ENCODE peak calls at places on chromosomes 4 and X, in ten cellular contexts. One of them, this sample, is unnamed.

GRCh38 chrX:63922221-63922620 is 137.2 kb upstream of the ARHGEF9 start:
- DNase-seq in stomach: no peak
- DNase-seq in spleen: no peak
- DNase-seq in IMR-90: peak; percentile 22
- DNase-seq in tibial nerve: no peak
- DNase-seq in ovary: no peak
- DNase-seq in transverse colon: no peak
- DNase-seq in HepG2: no peak
- DNase-seq in A549: no peak
- DNase-seq in upper lobe of left lung: no peak
- DNase-seq in this sample: no peak

GRCh38 chr4:1595789-1596325 is 88.3 kb downstream of the FAM53A start:
- DNase-seq in stomach: no peak
- DNase-seq in spleen: peak; percentile 46
- DNase-seq in IMR-90: no peak
- DNase-seq in tibial nerve: no peak
- DNase-seq in ovary: no peak
- DNase-seq in transverse colon: no peak
- DNase-seq in HepG2: no peak
- DNase-seq in A549: no peak
- DNase-seq in upper lobe of left lung: peak; percentile 38
- DNase-seq in this sample: no peak

GRCh38 chr4:100736651-100737450 is 219.0 kb upstream of the EMCN start:
- DNase-seq in stomach: no peak
- DNase-seq in spleen: no peak
- DNase-seq in IMR-90: peak; percentile 65
- DNase-seq in tibial nerve: no peak
- DNase-seq in ovary: no peak
- DNase-seq in transverse colon: no peak
- DNase-seq in HepG2: no peak
- DNase-seq in A549: no peak
- DNase-seq in upper lobe of left lung: no peak
- DNase-seq in this sample: no peak

GRCh38 chr4:4984186-4984585 is 35.1 kb downstream of the CYTL1 start:
- DNase-seq in stomach: no peak
- DNase-seq in spleen: no peak
- DNase-seq in IMR-90: no peak
- DNase-seq in tibial nerve: no peak
- DNase-seq in ovary: no peak
- DNase-seq in transverse colon: no peak
- DNase-seq in HepG2: no peak
- DNase-seq in A549: no peak
- DNase-seq in upper lobe of left lung: no peak
- DNase-seq in this sample: no peak

GRCh38 chrX:12956704-12957541 is 18.0 kb upstream of the TMSB4X start:
- DNase-seq in stomach: no peak
- DNase-seq in spleen: no peak
- DNase-seq in IMR-90: peak; percentile 63
- DNase-seq in tibial nerve: no peak
- DNase-seq in ovary: no peak
- DNase-seq in transverse colon: no peak
- DNase-seq in HepG2: no peak
- DNase-seq in A549: peak; percentile 52
- DNase-seq in upper lobe of left lung: no peak
- DNase-seq in this sample: no peak

GRCh38 chrX:118550792-118551191 is 55.2 kb downstream of the DOCK11 start:
- DNase-seq in stomach: no peak
- DNase-seq in spleen: no peak
- DNase-seq in IMR-90: peak; percentile 28
- DNase-seq in tibial nerve: no peak
- DNase-seq in ovary: no peak
- DNase-seq in transverse colon: no peak
- DNase-seq in HepG2: no peak
- DNase-seq in A549: no peak
- DNase-seq in upper lobe of left lung: no peak
- DNase-seq in this sample: no peak

GRCh38 chr4:152807294-152807829 is 27.6 kb downstream of the ARFIP1 start:
- DNase-seq in stomach: no peak
- DNase-seq in spleen: no peak
- DNase-seq in IMR-90: peak; percentile 50
- DNase-seq in tibial nerve: no peak
- DNase-seq in ovary: no peak
- DNase-seq in transverse colon: no peak
- DNase-seq in HepG2: no peak
- DNase-seq in A549: no peak
- DNase-seq in upper lobe of left lung: no peak
- DNase-seq in this sample: no peak

GRCh38 chrX:83535417-83536244 is 27.5 kb downstream of the POU3F4 start:
- DNase-seq in stomach: no peak
- DNase-seq in spleen: no peak
- DNase-seq in IMR-90: no peak
- DNase-seq in tibial nerve: no peak
- DNase-seq in ovary: no peak
- DNase-seq in transverse colon: no peak
- DNase-seq in HepG2: no peak
- DNase-seq in A549: no peak
- DNase-seq in upper lobe of left lung: no peak
- DNase-seq in this sample: no peak

DNA sequence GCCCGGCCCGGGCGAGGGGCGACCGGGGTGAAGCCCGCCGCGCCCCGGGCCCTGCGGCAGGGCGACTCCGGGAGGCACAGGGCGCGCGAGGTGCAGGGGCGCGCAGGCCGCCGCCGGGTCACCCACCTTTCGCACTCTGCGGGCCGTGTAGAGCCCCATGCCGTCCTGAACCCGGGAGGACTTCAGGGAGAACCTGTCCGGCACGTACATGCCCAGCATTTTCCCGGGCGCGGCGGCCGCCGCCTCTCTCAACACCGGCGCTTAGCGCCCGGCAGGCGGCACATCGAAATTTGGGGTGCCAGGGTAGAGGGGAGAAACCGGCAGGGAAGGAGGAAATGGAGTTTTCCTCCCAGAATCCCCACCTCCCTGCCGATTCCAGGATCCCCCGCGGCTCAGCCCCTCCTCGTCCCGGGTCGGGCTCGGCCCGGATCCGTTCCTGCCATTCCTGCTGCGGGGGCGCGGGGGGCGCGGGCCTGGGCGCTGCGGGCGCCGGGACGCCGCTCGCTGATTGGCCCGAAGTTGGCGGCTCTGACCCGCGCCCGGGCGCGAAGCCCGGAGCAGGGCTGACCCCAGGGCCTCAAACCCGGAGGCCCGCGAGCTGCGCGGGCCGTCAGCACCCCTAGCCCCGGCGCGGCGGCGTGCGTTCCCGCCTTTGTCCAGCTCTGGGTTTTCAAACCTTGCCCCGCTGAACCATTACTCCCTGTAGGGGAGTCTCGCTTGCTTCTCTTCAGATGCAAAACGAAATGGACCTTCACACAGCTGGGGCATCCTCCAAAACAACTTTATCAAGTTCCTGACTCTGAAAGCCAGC is at the start of gene PRDM5:
- DNase-seq in stomach: peak; percentile 29
- DNase-seq in spleen: peak; percentile 78
- DNase-seq in IMR-90: peak; percentile 40
- DNase-seq in tibial nerve: peak; percentile 16
- DNase-seq in ovary: peak; percentile 89
- DNase-seq in transverse colon: peak; percentile 49
- DNase-seq in HepG2: no peak
- DNase-seq in A549: peak; percentile 30
- DNase-seq in upper lobe of left lung: peak; percentile 94
- DNase-seq in this sample: no peak
- TF ChIP-seq CTCF in stomach: no peak
- TF ChIP-seq CTCF in spleen: no peak
- TF ChIP-seq CTCF in IMR-90: no peak
- TF ChIP-seq CTCF in tibial nerve: no peak
- TF ChIP-seq CTCF in ovary: no peak
- TF ChIP-seq CTCF in transverse colon: peak; percentile 39
- TF ChIP-seq CTCF in HepG2: no peak
- TF ChIP-seq CTCF in A549: no peak
- TF ChIP-seq CTCF in upper lobe of left lung: peak; percentile 11
- TF ChIP-seq CTCF in this sample: no peak

GRCh38 chrX:57103489-57103888 is 17.9 kb downstream of the SPIN2B start:
- DNase-seq in stomach: no peak
- DNase-seq in spleen: no peak
- DNase-seq in IMR-90: no peak
- DNase-seq in tibial nerve: no peak
- DNase-seq in ovary: no peak
- DNase-seq in transverse colon: no peak
- DNase-seq in HepG2: no peak
- DNase-seq in A549: no peak
- DNase-seq in upper lobe of left lung: no peak
- DNase-seq in this sample: no peak

GRCh38 chrX:57104921-57105398 is 16.4 kb downstream of the SPIN2B start:
- DNase-seq in stomach: no peak
- DNase-seq in spleen: no peak
- DNase-seq in IMR-90: no peak
- DNase-seq in tibial nerve: no peak
- DNase-seq in ovary: no peak
- DNase-seq in transverse colon: no peak
- DNase-seq in HepG2: no peak
- DNase-seq in A549: no peak
- DNase-seq in upper lobe of left lung: no peak
- DNase-seq in this sample: no peak

DNA sequence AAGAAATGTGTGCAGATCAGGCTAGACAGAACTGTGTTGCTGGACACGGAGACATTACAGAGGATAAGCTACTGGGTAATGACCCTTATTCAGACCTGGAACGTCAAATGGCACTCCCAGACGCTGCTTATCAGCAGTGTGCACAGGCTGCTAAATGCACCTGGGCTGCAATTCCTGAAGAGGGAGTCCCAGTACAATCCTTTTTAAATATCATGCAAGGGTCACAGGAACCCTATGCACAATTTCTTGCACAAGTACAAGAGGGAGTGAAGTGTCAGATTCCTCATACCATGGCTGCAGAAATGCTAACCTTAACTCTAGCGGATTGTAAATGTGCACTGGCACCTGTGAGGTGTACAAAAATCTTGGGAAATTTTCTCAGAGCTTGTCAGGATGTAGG is 16.9 kb downstream of the SPIN2B start:
- DNase-seq in stomach: no peak
- DNase-seq in spleen: no peak
- DNase-seq in IMR-90: no peak
- DNase-seq in tibial nerve: no peak
- DNase-seq in ovary: no peak
- DNase-seq in transverse colon: peak; percentile 15
- DNase-seq in HepG2: peak; percentile 3
- DNase-seq in A549: no peak
- DNase-seq in upper lobe of left lung: no peak
- DNase-seq in this sample: no peak
- H3K4me1 ChIP-seq in stomach: no peaks in the 10 kb centered on the region
- H3K4me1 ChIP-seq in spleen: no peaks in the 10 kb centered on the region
- H3K4me1 ChIP-seq in IMR-90: no peaks in the 10 kb centered on the region
- H3K4me1 ChIP-seq in tibial nerve: no peaks in the 10 kb centered on the region
- H3K4me1 ChIP-seq in ovary: no peaks in the 10 kb centered on the region
- H3K4me1 ChIP-seq in transverse colon: no peaks in the 10 kb centered on the region
- H3K4me1 ChIP-seq in HepG2: no peaks in the 10 kb centered on the region
- H3K4me1 ChIP-seq in A549: no peaks in the 10 kb centered on the region
- H3K4me1 ChIP-seq in upper lobe of left lung: no peaks in the 10 kb centered on the region
- H3K4me1 ChIP-seq in this sample: no peaks in the 10 kb centered on the region

DNA sequence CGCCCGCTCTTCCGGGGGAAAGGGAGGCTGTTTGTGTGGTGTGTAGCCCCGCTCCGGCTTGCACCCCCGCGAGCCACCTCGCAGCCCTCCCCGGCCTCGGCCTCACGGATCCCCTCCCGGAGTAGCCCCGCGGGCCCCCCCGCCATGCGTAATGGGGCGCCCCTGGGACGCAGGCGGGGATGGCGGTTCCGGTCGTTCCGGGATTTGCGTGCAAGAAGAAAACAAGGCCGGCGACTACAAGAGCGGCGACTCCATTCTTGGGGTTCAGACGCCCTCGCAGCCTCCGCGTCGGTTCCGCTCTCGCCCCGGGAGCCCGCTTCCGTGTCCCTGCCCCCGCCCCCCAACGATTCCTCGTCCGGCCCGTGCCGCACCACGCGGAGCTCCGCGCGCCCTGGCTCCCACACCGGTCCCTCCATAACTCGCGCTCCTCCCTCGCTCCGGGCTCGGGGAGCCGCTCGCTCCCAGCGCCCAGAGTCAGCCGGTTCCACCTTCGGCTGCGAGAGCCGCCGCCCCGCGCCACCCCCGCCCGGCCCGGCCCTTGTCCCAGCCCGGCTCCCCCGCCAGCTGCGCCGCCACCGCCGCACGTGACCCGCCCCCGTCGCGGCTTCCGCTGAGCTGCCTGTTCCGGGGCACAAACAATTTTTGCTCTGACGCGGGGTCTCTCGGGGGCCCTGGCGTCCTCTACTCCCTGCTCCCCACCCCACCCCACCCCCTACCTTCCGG is 78.7 kb upstream of the BCOR start:
- DNase-seq in stomach: peak; percentile 70
- DNase-seq in spleen: peak; percentile 95
- DNase-seq in IMR-90: no peak
- DNase-seq in tibial nerve: no peak
- DNase-seq in ovary: peak; percentile 79
- DNase-seq in transverse colon: peak; percentile 78
- DNase-seq in HepG2: peak; percentile 35
- DNase-seq in A549: peak; percentile 44
- DNase-seq in upper lobe of left lung: peak; percentile 95
- DNase-seq in this sample: peak; percentile 10
- TF ChIP-seq POLR2A in stomach: no peak
- TF ChIP-seq POLR2A in spleen: no peak
- TF ChIP-seq POLR2A in IMR-90: no peak
- TF ChIP-seq POLR2A in tibial nerve: peak; percentile 16
- TF ChIP-seq POLR2A in ovary: peak; percentile 18
- TF ChIP-seq POLR2A in transverse colon: peak; percentile 62
- TF ChIP-seq POLR2A in HepG2: no peak
- TF ChIP-seq POLR2A in A549: no peak
- TF ChIP-seq POLR2A in upper lobe of left lung: peak; percentile 53
- TF ChIP-seq POLR2A in this sample: peak; percentile 46

GRCh38 chrX:109299091-109299490 is 182.8 kb downstream of the GUCY2F start:
- DNase-seq in stomach: no peak
- DNase-seq in spleen: no peak
- DNase-seq in IMR-90: no peak
- DNase-seq in tibial nerve: no peak
- DNase-seq in ovary: no peak
- DNase-seq in transverse colon: no peak
- DNase-seq in HepG2: no peak
- DNase-seq in A549: no peak
- DNase-seq in upper lobe of left lung: no peak
- DNase-seq in this sample: no peak

DNA sequence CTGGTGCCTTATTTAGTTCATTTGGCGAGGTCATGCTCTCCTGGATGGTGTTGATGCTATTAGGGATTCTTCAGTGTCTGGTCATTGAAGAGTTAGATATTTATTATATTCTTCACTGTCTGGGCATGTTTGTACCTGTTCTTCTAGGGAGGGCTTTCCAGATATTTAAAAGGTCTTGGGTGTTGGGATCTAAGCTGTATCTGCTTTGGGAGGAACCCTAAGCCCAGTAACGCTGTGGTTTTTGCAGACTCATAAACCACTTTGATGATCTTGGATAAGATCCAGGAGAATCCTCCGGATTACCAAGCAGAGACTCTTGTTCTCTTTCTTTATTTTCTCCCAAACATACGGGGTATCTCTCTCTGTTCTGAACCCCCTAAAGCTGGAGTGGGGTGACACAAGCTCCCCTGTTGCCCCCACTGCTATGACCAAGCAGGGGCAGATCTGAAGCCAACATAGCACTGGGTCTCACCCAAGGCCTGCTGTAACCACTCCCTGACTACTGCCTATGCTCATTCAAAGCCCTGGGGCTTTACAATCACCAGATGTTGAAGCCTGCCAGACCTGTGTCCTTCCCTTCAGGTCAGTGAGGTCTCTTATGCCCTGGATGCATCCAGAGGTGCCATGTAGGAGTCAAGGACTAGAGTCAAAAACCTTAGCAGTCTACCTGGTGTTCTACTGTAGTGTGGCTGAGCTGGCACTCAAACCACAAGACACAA is 187.6 kb downstream of the GUCY2F start:
- DNase-seq in stomach: no peak
- DNase-seq in spleen: no peak
- DNase-seq in IMR-90: no peak
- DNase-seq in tibial nerve: no peak
- DNase-seq in ovary: no peak
- DNase-seq in transverse colon: no peak
- DNase-seq in HepG2: no peak
- DNase-seq in A549: no peak
- DNase-seq in upper lobe of left lung: no peak
- DNase-seq in this sample: no peak
- TF ChIP-seq CTCF in stomach: no peak
- TF ChIP-seq CTCF in spleen: no peak
- TF ChIP-seq CTCF in IMR-90: no peak
- TF ChIP-seq CTCF in tibial nerve: no peak
- TF ChIP-seq CTCF in ovary: no peak
- TF ChIP-seq CTCF in transverse colon: no peak
- TF ChIP-seq CTCF in HepG2: no peak
- TF ChIP-seq CTCF in A549: no peak
- TF ChIP-seq CTCF in upper lobe of left lung: no peak
- TF ChIP-seq CTCF in this sample: no peak

This sample was measured in esophagus squamous epithelium.